ENCODE peak calls at places on chromosomes 11 and 22, in seven cellular contexts. One of them, this sample, is unnamed. For H3K27me3 and H3K4me1, the result is how much of the 10 kb centered on the place peaks cover.

GRCh38 chr22:37260939-37261338 is 16.9 kb upstream of the RAC2 start:
- DNase-seq in CD4-positive, CD25-positive, alpha-beta regulatory T cell: peak
- DNase-seq in transverse colon: peak
- DNase-seq in right lobe of liver: no peak
- DNase-seq in colonic mucosa: peak
- DNase-seq in neuronal stem cell: peak
- DNase-seq in heart right ventricle: peak
- DNase-seq in this sample: no peak

GRCh38 chr11:35553021-35553420 is 27.6 kb upstream of the PAMR1 start:
- DNase-seq in neuronal stem cell: no peak
- DNase-seq in colonic mucosa: no peak
- DNase-seq in right lobe of liver: no peak
- DNase-seq in heart right ventricle: no peak
- DNase-seq in transverse colon: no peak
- DNase-seq in CD4-positive, CD25-positive, alpha-beta regulatory T cell: no peak
- DNase-seq in this sample: no peak

GRCh38 chr11:27402450-27402849 is 39.4 kb upstream of the CCDC34 start:
- DNase-seq in right lobe of liver: no peak
- DNase-seq in CD4-positive, CD25-positive, alpha-beta regulatory T cell: no peak
- DNase-seq in heart right ventricle: no peak
- DNase-seq in neuronal stem cell: no peak
- DNase-seq in colonic mucosa: peak
- DNase-seq in transverse colon: no peak
- DNase-seq in this sample: no peak

GRCh38 chr22:22351366-22351765 is 106.8 kb downstream of the VPREB1 start:
- DNase-seq in neuronal stem cell: no peak
- DNase-seq in transverse colon: no peak
- DNase-seq in right lobe of liver: no peak
- DNase-seq in colonic mucosa: no peak
- DNase-seq in CD4-positive, CD25-positive, alpha-beta regulatory T cell: no peak
- DNase-seq in heart right ventricle: no peak
- DNase-seq in this sample: no peak

GRCh38 chr11:68461284-68461861 is 821 bp downstream of the PPP6R3 start:
- DNase-seq in colonic mucosa: peak
- DNase-seq in CD4-positive, CD25-positive, alpha-beta regulatory T cell: no peak
- DNase-seq in transverse colon: no peak
- DNase-seq in right lobe of liver: peak
- DNase-seq in heart right ventricle: no peak
- DNase-seq in neuronal stem cell: no peak
- DNase-seq in this sample: no peak

GRCh38 chr22:25680949-25681348 is 61.0 kb upstream of the MYO18B start:
- DNase-seq in CD4-positive, CD25-positive, alpha-beta regulatory T cell: no peak
- DNase-seq in colonic mucosa: no peak
- DNase-seq in right lobe of liver: no peak
- DNase-seq in transverse colon: no peak
- DNase-seq in heart right ventricle: no peak
- DNase-seq in neuronal stem cell: no peak
- DNase-seq in this sample: no peak

GRCh38 chr11:29389793-29390192 is 627.0 kb downstream of the KCNA4 start:
- DNase-seq in heart right ventricle: no peak
- DNase-seq in CD4-positive, CD25-positive, alpha-beta regulatory T cell: no peak
- DNase-seq in colonic mucosa: no peak
- DNase-seq in transverse colon: no peak
- DNase-seq in right lobe of liver: no peak
- DNase-seq in neuronal stem cell: no peak
- DNase-seq in this sample: no peak

GRCh38 chr11:331332-332060 is 10.8 kb upstream of the IFITM3 start:
- DNase-seq in CD4-positive, CD25-positive, alpha-beta regulatory T cell: no peak
- DNase-seq in heart right ventricle: no peak
- DNase-seq in right lobe of liver: peak
- DNase-seq in neuronal stem cell: no peak
- DNase-seq in transverse colon: no peak
- DNase-seq in colonic mucosa: no peak
- DNase-seq in this sample: no peak

GRCh38 chr22:26660961-26661578 is 3.7 kb downstream of the MIAT start:
- DNase-seq in transverse colon: no peak
- DNase-seq in neuronal stem cell: peak
- DNase-seq in CD4-positive, CD25-positive, alpha-beta regulatory T cell: no peak
- DNase-seq in heart right ventricle: no peak
- DNase-seq in right lobe of liver: no peak
- DNase-seq in colonic mucosa: no peak
- DNase-seq in this sample: no peak

GRCh38 chr11:1259076-1259461 is 36.2 kb downstream of the MUC5B start:
- DNase-seq in right lobe of liver: no peak
- DNase-seq in heart right ventricle: no peak
- DNase-seq in transverse colon: no peak
- DNase-seq in CD4-positive, CD25-positive, alpha-beta regulatory T cell: no peak
- DNase-seq in colonic mucosa: no peak
- DNase-seq in neuronal stem cell: no peak
- DNase-seq in this sample: no peak

GRCh38 chr22:37345863-37346514 is 63.7 kb downstream of the CYTH4 start:
- DNase-seq in colonic mucosa: peak
- DNase-seq in CD4-positive, CD25-positive, alpha-beta regulatory T cell: no peak
- DNase-seq in right lobe of liver: no peak
- DNase-seq in transverse colon: peak
- DNase-seq in heart right ventricle: no peak
- DNase-seq in neuronal stem cell: no peak
- DNase-seq in this sample: peak

GRCh38 chr11:112087212-112087611 is 539 bp downstream of the SDHD start:
- DNase-seq in neuronal stem cell: no peak
- DNase-seq in heart right ventricle: no peak
- DNase-seq in transverse colon: no peak
- DNase-seq in CD4-positive, CD25-positive, alpha-beta regulatory T cell: no peak
- DNase-seq in colonic mucosa: peak
- DNase-seq in right lobe of liver: no peak
- DNase-seq in this sample: peak

GRCh38 chr11:113697075-113697474 is 9.0 kb downstream of the TMPRSS5 start:
- DNase-seq in colonic mucosa: no peak
- DNase-seq in neuronal stem cell: no peak
- DNase-seq in transverse colon: no peak
- DNase-seq in CD4-positive, CD25-positive, alpha-beta regulatory T cell: no peak
- DNase-seq in heart right ventricle: no peak
- DNase-seq in right lobe of liver: no peak
- DNase-seq in this sample: no peak

GRCh38 chr11:113695207-113695606 is 10.9 kb downstream of the TMPRSS5 start:
- DNase-seq in right lobe of liver: no peak
- DNase-seq in transverse colon: no peak
- DNase-seq in heart right ventricle: no peak
- DNase-seq in neuronal stem cell: no peak
- DNase-seq in CD4-positive, CD25-positive, alpha-beta regulatory T cell: no peak
- DNase-seq in colonic mucosa: no peak
- DNase-seq in this sample: no peak

GRCh38 chr11:113701491-113701890 is 4.6 kb downstream of the TMPRSS5 start:
- DNase-seq in colonic mucosa: no peak
- DNase-seq in heart right ventricle: no peak
- DNase-seq in CD4-positive, CD25-positive, alpha-beta regulatory T cell: no peak
- DNase-seq in neuronal stem cell: no peak
- DNase-seq in right lobe of liver: no peak
- DNase-seq in transverse colon: no peak
- DNase-seq in this sample: no peak

GRCh38 chr11:113697798-113698407 is 8.2 kb downstream of the TMPRSS5 start:
- DNase-seq in right lobe of liver: no peak
- DNase-seq in neuronal stem cell: no peak
- DNase-seq in heart right ventricle: no peak
- DNase-seq in CD4-positive, CD25-positive, alpha-beta regulatory T cell: no peak
- DNase-seq in transverse colon: no peak
- DNase-seq in colonic mucosa: no peak
- DNase-seq in this sample: no peak

DNA sequence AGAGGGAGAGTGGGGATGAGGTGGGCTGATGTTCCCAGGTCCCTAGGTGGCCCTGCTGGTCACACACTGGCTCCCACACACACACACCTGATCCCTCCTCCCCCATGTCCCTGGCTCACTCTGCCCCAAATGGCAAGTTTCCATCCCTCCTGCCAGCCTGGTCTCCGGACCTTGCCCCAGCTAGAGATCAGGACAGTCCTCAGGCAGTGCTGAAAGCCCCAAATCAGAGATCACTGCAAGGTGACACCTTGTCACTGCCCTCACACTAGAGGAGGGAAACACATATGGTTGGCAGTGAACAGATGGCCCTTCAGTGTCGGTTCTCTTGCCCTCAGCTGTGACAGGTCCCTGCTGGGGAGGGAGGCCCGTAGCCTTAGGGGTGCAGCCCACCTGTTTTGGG is 7.6 kb downstream of the TMPRSS5 start:
- DNase-seq in CD4-positive, CD25-positive, alpha-beta regulatory T cell: no peak
- DNase-seq in right lobe of liver: peak
- DNase-seq in heart right ventricle: no peak
- DNase-seq in colonic mucosa: no peak
- DNase-seq in neuronal stem cell: no peak
- DNase-seq in transverse colon: no peak
- DNase-seq in this sample: no peak
- H3K27ac ChIP-seq in CD4-positive, CD25-positive, alpha-beta regulatory T cell: no peak
- H3K27ac ChIP-seq in right lobe of liver: no peak
- H3K27ac ChIP-seq in heart right ventricle: no peak
- H3K27ac ChIP-seq in colonic mucosa: no peak
- H3K27ac ChIP-seq in neuronal stem cell: no peak
- H3K27ac ChIP-seq in transverse colon: no peak
- H3K27ac ChIP-seq in this sample: no peak

DNA sequence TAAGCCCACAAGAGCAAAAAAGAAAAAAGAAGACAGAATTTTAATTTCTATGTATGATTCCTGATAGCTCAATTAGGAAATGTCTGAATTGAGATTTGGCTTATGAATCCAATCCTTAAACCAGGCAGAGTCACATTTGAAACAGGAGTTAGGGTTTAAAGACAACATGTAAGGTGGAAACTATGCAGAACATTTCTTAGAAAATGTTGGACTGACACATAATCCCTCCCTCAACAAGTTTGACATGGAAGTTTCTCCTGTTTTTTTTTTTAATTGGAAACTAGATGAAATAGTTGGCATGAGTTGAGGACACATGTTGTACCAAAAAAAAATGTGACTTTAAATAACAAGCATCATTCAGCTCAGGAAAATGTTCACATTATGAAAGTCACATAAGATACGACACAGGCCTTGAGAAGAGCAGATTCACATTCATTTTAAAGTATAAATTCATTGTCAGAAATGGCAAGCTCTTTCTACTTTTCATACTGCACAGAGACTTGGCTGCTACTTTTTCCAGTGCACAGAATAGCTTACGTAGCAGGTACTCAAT is 154.8 kb upstream of the DDI1 start:
- DNase-seq in CD4-positive, CD25-positive, alpha-beta regulatory T cell: no peak
- DNase-seq in heart right ventricle: no peak
- DNase-seq in right lobe of liver: no peak
- DNase-seq in transverse colon: no peak
- DNase-seq in colonic mucosa: no peak
- DNase-seq in neuronal stem cell: no peak
- DNase-seq in this sample: no peak
- H3K27me3 ChIP-seq in CD4-positive, CD25-positive, alpha-beta regulatory T cell: under half
- H3K27me3 ChIP-seq in heart right ventricle: under half
- H3K27me3 ChIP-seq in right lobe of liver: under half
- H3K27me3 ChIP-seq in transverse colon: under half
- H3K27me3 ChIP-seq in colonic mucosa: under half
- H3K27me3 ChIP-seq in neuronal stem cell: under half
- H3K27me3 ChIP-seq in this sample: under half

DNA sequence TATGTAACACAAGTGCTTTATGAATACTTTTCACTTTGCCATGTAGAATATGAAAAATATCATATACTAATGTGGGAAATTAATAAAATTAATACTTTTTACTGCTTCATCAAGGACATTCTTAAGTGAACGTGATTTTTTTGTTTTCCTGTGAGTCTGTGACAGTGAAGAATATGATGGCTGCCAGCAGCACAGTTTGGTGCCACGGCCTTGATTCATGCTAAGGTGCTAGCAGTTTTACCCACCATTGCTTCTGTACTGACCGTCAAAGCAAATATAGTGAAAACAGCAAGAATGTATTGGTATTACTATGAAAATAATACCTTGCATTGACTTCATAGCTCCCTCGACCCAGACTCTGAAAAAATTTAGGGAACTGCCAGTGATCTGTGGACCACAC is 79.7 kb downstream of the APOL5 start:
- DNase-seq in colonic mucosa: no peak
- DNase-seq in heart right ventricle: no peak
- DNase-seq in neuronal stem cell: no peak
- DNase-seq in right lobe of liver: no peak
- DNase-seq in transverse colon: no peak
- DNase-seq in CD4-positive, CD25-positive, alpha-beta regulatory T cell: no peak
- DNase-seq in this sample: no peak
- H3K4me1 ChIP-seq in colonic mucosa: under half
- H3K4me1 ChIP-seq in heart right ventricle: under half
- H3K4me1 ChIP-seq in neuronal stem cell: under half
- H3K4me1 ChIP-seq in right lobe of liver: under half
- H3K4me1 ChIP-seq in transverse colon: under half
- H3K4me1 ChIP-seq in CD4-positive, CD25-positive, alpha-beta regulatory T cell: under half
- H3K4me1 ChIP-seq in this sample: under half

GRCh38 chr11:100329352-100329751 is 357.7 kb upstream of the ARHGAP42 start:
- DNase-seq in heart right ventricle: no peak
- DNase-seq in neuronal stem cell: no peak
- DNase-seq in right lobe of liver: no peak
- DNase-seq in transverse colon: no peak
- DNase-seq in CD4-positive, CD25-positive, alpha-beta regulatory T cell: no peak
- DNase-seq in colonic mucosa: no peak
- DNase-seq in this sample: peak
- H3K27ac ChIP-seq in heart right ventricle: no peak
- H3K27ac ChIP-seq in neuronal stem cell: no peak
- H3K27ac ChIP-seq in right lobe of liver: no peak
- H3K27ac ChIP-seq in transverse colon: no peak
- H3K27ac ChIP-seq in CD4-positive, CD25-positive, alpha-beta regulatory T cell: no peak
- H3K27ac ChIP-seq in colonic mucosa: no peak
- H3K27ac ChIP-seq in this sample: no peak

DNA sequence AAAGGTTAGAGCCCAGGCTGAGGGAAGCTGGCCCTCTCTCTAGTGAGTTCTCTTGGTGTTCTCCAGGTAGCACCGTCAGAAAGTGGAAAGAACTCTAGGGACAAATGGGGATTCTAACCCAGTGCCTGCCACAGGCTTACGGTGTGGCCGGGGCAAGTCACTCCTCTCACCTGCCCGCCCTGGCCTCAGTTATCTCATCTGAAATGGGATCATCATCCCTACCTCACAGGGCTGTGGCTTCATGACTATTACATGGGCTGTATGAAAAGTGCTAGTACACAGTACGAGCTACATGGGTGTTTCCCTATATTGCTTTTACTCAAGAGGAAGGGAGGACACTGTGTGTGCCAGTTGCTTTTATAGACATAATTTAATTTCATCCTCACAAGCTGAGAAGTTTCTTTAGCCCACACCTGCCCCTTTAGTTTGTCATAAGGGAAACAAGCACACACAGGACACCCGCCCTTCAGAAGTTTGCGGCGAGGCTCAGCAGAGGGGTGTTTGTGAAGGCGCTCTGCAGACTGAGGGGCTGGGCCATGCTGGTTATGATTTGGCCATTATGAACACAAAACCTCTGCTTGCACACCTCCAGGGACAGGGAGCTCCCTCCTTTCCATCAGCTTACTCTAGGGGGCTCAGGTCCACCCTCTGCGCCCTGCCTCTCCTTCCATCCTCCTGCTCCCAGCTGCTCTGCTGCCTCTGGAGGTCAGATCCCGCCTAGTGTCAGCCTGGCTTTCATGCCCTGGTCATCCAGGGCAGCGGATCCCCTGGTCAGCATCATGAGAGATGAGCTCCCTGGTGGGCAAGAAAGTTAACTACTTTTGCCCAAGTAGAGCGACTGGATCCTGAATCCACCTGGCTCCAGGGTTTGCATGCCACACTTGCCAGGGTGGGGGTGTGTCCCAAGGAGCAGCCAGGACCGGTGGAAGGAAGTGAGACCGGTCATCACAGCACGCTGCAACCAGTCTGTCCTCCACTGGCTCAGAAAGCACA is 1.2 kb downstream of the KLHL35 start:
- DNase-seq in CD4-positive, CD25-positive, alpha-beta regulatory T cell: no peak
- DNase-seq in neuronal stem cell: no peak
- DNase-seq in colonic mucosa: peak
- DNase-seq in heart right ventricle: no peak
- DNase-seq in right lobe of liver: no peak
- DNase-seq in transverse colon: no peak
- DNase-seq in this sample: no peak
- H3K27me3 ChIP-seq in CD4-positive, CD25-positive, alpha-beta regulatory T cell: under half
- H3K27me3 ChIP-seq in neuronal stem cell: half or more
- H3K27me3 ChIP-seq in colonic mucosa: under half
- H3K27me3 ChIP-seq in heart right ventricle: under half
- H3K27me3 ChIP-seq in right lobe of liver: under half
- H3K27me3 ChIP-seq in transverse colon: under half
- H3K27me3 ChIP-seq in this sample: half or more